ENCODE peak calls at places on chromosome 19, in nine cellular contexts. One of them, this sample, is unnamed.

GRCh38 chr19:42216653-42217521 is 590 bp downstream of the DEDD2 start:
- DNase-seq in hepatic stellate cell: peak
- DNase-seq in T-helper 2 cell: no peak
- DNase-seq in CD4-positive, alpha-beta T cell: peak
- DNase-seq in AG20443: peak
- DNase-seq in activated T-cell treated with anti-CD3 and anti-CD28 coated beads, Interleukin-2, amount 50 U/mL, for 72 hours: peak
- DNase-seq in non-pigmented ciliary epithelial cell: no peak
- DNase-seq in stimulated activated CD8-positive, alpha-beta memory T cell treated with anti-CD3 and anti-CD28 coated beads, Interleukin-2, amount 100 ng/mL, for 1 hour: no peak
- DNase-seq in endothelial cell: peak
- DNase-seq in this sample: no peak

GRCh38 chr19:790971-791604 is 6.2 kb upstream of the PTBP1 start:
- DNase-seq in hepatic stellate cell: no peak
- DNase-seq in T-helper 2 cell: no peak
- DNase-seq in CD4-positive, alpha-beta T cell: no peak
- DNase-seq in AG20443: no peak
- DNase-seq in activated T-cell treated with anti-CD3 and anti-CD28 coated beads, Interleukin-2, amount 50 U/mL, for 72 hours: no peak
- DNase-seq in non-pigmented ciliary epithelial cell: no peak
- DNase-seq in stimulated activated CD8-positive, alpha-beta memory T cell treated with anti-CD3 and anti-CD28 coated beads, Interleukin-2, amount 100 ng/mL, for 1 hour: no peak
- DNase-seq in endothelial cell: no peak
- DNase-seq in this sample: no peak

GRCh38 chr19:33988601-33989000 is 183.7 kb upstream of the LSM14A start:
- DNase-seq in hepatic stellate cell: no peak
- DNase-seq in T-helper 2 cell: no peak
- DNase-seq in CD4-positive, alpha-beta T cell: no peak
- DNase-seq in AG20443: no peak
- DNase-seq in activated T-cell treated with anti-CD3 and anti-CD28 coated beads, Interleukin-2, amount 50 U/mL, for 72 hours: no peak
- DNase-seq in non-pigmented ciliary epithelial cell: no peak
- DNase-seq in stimulated activated CD8-positive, alpha-beta memory T cell treated with anti-CD3 and anti-CD28 coated beads, Interleukin-2, amount 100 ng/mL, for 1 hour: no peak
- DNase-seq in endothelial cell: no peak
- DNase-seq in this sample: no peak

GRCh38 chr19:44824758-44825157 is 15.9 kb downstream of the BCAM start:
- DNase-seq in hepatic stellate cell: no peak
- DNase-seq in T-helper 2 cell: no peak
- DNase-seq in CD4-positive, alpha-beta T cell: no peak
- DNase-seq in AG20443: no peak
- DNase-seq in activated T-cell treated with anti-CD3 and anti-CD28 coated beads, Interleukin-2, amount 50 U/mL, for 72 hours: no peak
- DNase-seq in non-pigmented ciliary epithelial cell: no peak
- DNase-seq in stimulated activated CD8-positive, alpha-beta memory T cell treated with anti-CD3 and anti-CD28 coated beads, Interleukin-2, amount 100 ng/mL, for 1 hour: no peak
- DNase-seq in endothelial cell: no peak
- DNase-seq in this sample: no peak

GRCh38 chr19:13794388-13794751 is 873 bp upstream of the ZSWIM4 start:
- DNase-seq in hepatic stellate cell: peak
- DNase-seq in T-helper 2 cell: no peak
- DNase-seq in CD4-positive, alpha-beta T cell: no peak
- DNase-seq in AG20443: peak
- DNase-seq in activated T-cell treated with anti-CD3 and anti-CD28 coated beads, Interleukin-2, amount 50 U/mL, for 72 hours: no peak
- DNase-seq in non-pigmented ciliary epithelial cell: peak
- DNase-seq in stimulated activated CD8-positive, alpha-beta memory T cell treated with anti-CD3 and anti-CD28 coated beads, Interleukin-2, amount 100 ng/mL, for 1 hour: no peak
- DNase-seq in endothelial cell: no peak
- DNase-seq in this sample: no peak

GRCh38 chr19:45076029-45076850 is at the start of gene ZNF296:
- DNase-seq in hepatic stellate cell: peak
- DNase-seq in T-helper 2 cell: peak
- DNase-seq in CD4-positive, alpha-beta T cell: peak
- DNase-seq in AG20443: peak
- DNase-seq in activated T-cell treated with anti-CD3 and anti-CD28 coated beads, Interleukin-2, amount 50 U/mL, for 72 hours: peak
- DNase-seq in non-pigmented ciliary epithelial cell: no peak
- DNase-seq in stimulated activated CD8-positive, alpha-beta memory T cell treated with anti-CD3 and anti-CD28 coated beads, Interleukin-2, amount 100 ng/mL, for 1 hour: peak
- DNase-seq in endothelial cell: peak
- DNase-seq in this sample: peak

GRCh38 chr19:1177322-1178114 is 3.5 kb upstream of the SBNO2 start:
- DNase-seq in hepatic stellate cell: peak
- DNase-seq in T-helper 2 cell: no peak
- DNase-seq in CD4-positive, alpha-beta T cell: no peak
- DNase-seq in AG20443: peak
- DNase-seq in activated T-cell treated with anti-CD3 and anti-CD28 coated beads, Interleukin-2, amount 50 U/mL, for 72 hours: no peak
- DNase-seq in non-pigmented ciliary epithelial cell: peak
- DNase-seq in stimulated activated CD8-positive, alpha-beta memory T cell treated with anti-CD3 and anti-CD28 coated beads, Interleukin-2, amount 100 ng/mL, for 1 hour: no peak
- DNase-seq in endothelial cell: no peak
- DNase-seq in this sample: no peak

GRCh38 chr19:49921871-49922755 is 6.9 kb upstream of the ATF5 start:
- DNase-seq in hepatic stellate cell: peak
- DNase-seq in T-helper 2 cell: no peak
- DNase-seq in CD4-positive, alpha-beta T cell: no peak
- DNase-seq in AG20443: peak
- DNase-seq in activated T-cell treated with anti-CD3 and anti-CD28 coated beads, Interleukin-2, amount 50 U/mL, for 72 hours: peak
- DNase-seq in non-pigmented ciliary epithelial cell: peak
- DNase-seq in stimulated activated CD8-positive, alpha-beta memory T cell treated with anti-CD3 and anti-CD28 coated beads, Interleukin-2, amount 100 ng/mL, for 1 hour: no peak
- DNase-seq in endothelial cell: no peak
- DNase-seq in this sample: no peak

GRCh38 chr19:49473868-49474544 is at the start of gene FLT3LG:
- DNase-seq in hepatic stellate cell: peak
- DNase-seq in T-helper 2 cell: peak
- DNase-seq in CD4-positive, alpha-beta T cell: peak
- DNase-seq in AG20443: peak
- DNase-seq in activated T-cell treated with anti-CD3 and anti-CD28 coated beads, Interleukin-2, amount 50 U/mL, for 72 hours: peak
- DNase-seq in non-pigmented ciliary epithelial cell: no peak
- DNase-seq in stimulated activated CD8-positive, alpha-beta memory T cell treated with anti-CD3 and anti-CD28 coated beads, Interleukin-2, amount 100 ng/mL, for 1 hour: peak
- DNase-seq in endothelial cell: peak
- DNase-seq in this sample: peak

GRCh38 chr19:46644720-46645119 is 8.7 kb upstream of the GNG8 start:
- DNase-seq in hepatic stellate cell: no peak
- DNase-seq in T-helper 2 cell: no peak
- DNase-seq in CD4-positive, alpha-beta T cell: no peak
- DNase-seq in AG20443: no peak
- DNase-seq in activated T-cell treated with anti-CD3 and anti-CD28 coated beads, Interleukin-2, amount 50 U/mL, for 72 hours: no peak
- DNase-seq in non-pigmented ciliary epithelial cell: no peak
- DNase-seq in stimulated activated CD8-positive, alpha-beta memory T cell treated with anti-CD3 and anti-CD28 coated beads, Interleukin-2, amount 100 ng/mL, for 1 hour: no peak
- DNase-seq in endothelial cell: no peak
- DNase-seq in this sample: no peak

GRCh38 chr19:36081385-36081784 is 26.7 kb downstream of the WDR62 start:
- DNase-seq in hepatic stellate cell: no peak
- DNase-seq in T-helper 2 cell: no peak
- DNase-seq in CD4-positive, alpha-beta T cell: no peak
- DNase-seq in AG20443: no peak
- DNase-seq in activated T-cell treated with anti-CD3 and anti-CD28 coated beads, Interleukin-2, amount 50 U/mL, for 72 hours: no peak
- DNase-seq in non-pigmented ciliary epithelial cell: no peak
- DNase-seq in stimulated activated CD8-positive, alpha-beta memory T cell treated with anti-CD3 and anti-CD28 coated beads, Interleukin-2, amount 100 ng/mL, for 1 hour: no peak
- DNase-seq in endothelial cell: no peak
- DNase-seq in this sample: no peak

GRCh38 chr19:16370671-16371391 is 46.2 kb downstream of the KLF2 start:
- DNase-seq in hepatic stellate cell: no peak
- DNase-seq in T-helper 2 cell: no peak
- DNase-seq in CD4-positive, alpha-beta T cell: no peak
- DNase-seq in AG20443: no peak
- DNase-seq in activated T-cell treated with anti-CD3 and anti-CD28 coated beads, Interleukin-2, amount 50 U/mL, for 72 hours: no peak
- DNase-seq in non-pigmented ciliary epithelial cell: no peak
- DNase-seq in stimulated activated CD8-positive, alpha-beta memory T cell treated with anti-CD3 and anti-CD28 coated beads, Interleukin-2, amount 100 ng/mL, for 1 hour: no peak
- DNase-seq in endothelial cell: no peak
- DNase-seq in this sample: no peak

GRCh38 chr19:11142528-11143171 is 12.9 kb downstream of the SPC24 start:
- DNase-seq in hepatic stellate cell: peak
- DNase-seq in T-helper 2 cell: no peak
- DNase-seq in CD4-positive, alpha-beta T cell: no peak
- DNase-seq in AG20443: peak
- DNase-seq in activated T-cell treated with anti-CD3 and anti-CD28 coated beads, Interleukin-2, amount 50 U/mL, for 72 hours: no peak
- DNase-seq in non-pigmented ciliary epithelial cell: peak
- DNase-seq in stimulated activated CD8-positive, alpha-beta memory T cell treated with anti-CD3 and anti-CD28 coated beads, Interleukin-2, amount 100 ng/mL, for 1 hour: no peak
- DNase-seq in endothelial cell: peak
- DNase-seq in this sample: no peak

GRCh38 chr19:1221141-1221903 is 15.7 kb downstream of the STK11 start:
- DNase-seq in hepatic stellate cell: peak
- DNase-seq in T-helper 2 cell: no peak
- DNase-seq in CD4-positive, alpha-beta T cell: no peak
- DNase-seq in AG20443: peak
- DNase-seq in activated T-cell treated with anti-CD3 and anti-CD28 coated beads, Interleukin-2, amount 50 U/mL, for 72 hours: no peak
- DNase-seq in non-pigmented ciliary epithelial cell: no peak
- DNase-seq in stimulated activated CD8-positive, alpha-beta memory T cell treated with anti-CD3 and anti-CD28 coated beads, Interleukin-2, amount 100 ng/mL, for 1 hour: no peak
- DNase-seq in endothelial cell: peak
- DNase-seq in this sample: no peak

GRCh38 chr19:40689339-40690049 is 957 bp downstream of the NUMBL start:
- DNase-seq in hepatic stellate cell: peak
- DNase-seq in T-helper 2 cell: no peak
- DNase-seq in CD4-positive, alpha-beta T cell: no peak
- DNase-seq in AG20443: no peak
- DNase-seq in activated T-cell treated with anti-CD3 and anti-CD28 coated beads, Interleukin-2, amount 50 U/mL, for 72 hours: no peak
- DNase-seq in non-pigmented ciliary epithelial cell: no peak
- DNase-seq in stimulated activated CD8-positive, alpha-beta memory T cell treated with anti-CD3 and anti-CD28 coated beads, Interleukin-2, amount 100 ng/mL, for 1 hour: no peak
- DNase-seq in endothelial cell: no peak
- DNase-seq in this sample: no peak

GRCh38 chr19:49870309-49870901 is 3.0 kb upstream of the PNKP start:
- DNase-seq in hepatic stellate cell: no peak
- DNase-seq in T-helper 2 cell: no peak
- DNase-seq in CD4-positive, alpha-beta T cell: no peak
- DNase-seq in AG20443: no peak
- DNase-seq in activated T-cell treated with anti-CD3 and anti-CD28 coated beads, Interleukin-2, amount 50 U/mL, for 72 hours: no peak
- DNase-seq in non-pigmented ciliary epithelial cell: no peak
- DNase-seq in stimulated activated CD8-positive, alpha-beta memory T cell treated with anti-CD3 and anti-CD28 coated beads, Interleukin-2, amount 100 ng/mL, for 1 hour: no peak
- DNase-seq in endothelial cell: no peak
- DNase-seq in this sample: no peak

GRCh38 chr19:6035026-6035425 is 57.1 kb upstream of the RANBP3 start:
- DNase-seq in hepatic stellate cell: no peak
- DNase-seq in T-helper 2 cell: no peak
- DNase-seq in CD4-positive, alpha-beta T cell: no peak
- DNase-seq in AG20443: no peak
- DNase-seq in activated T-cell treated with anti-CD3 and anti-CD28 coated beads, Interleukin-2, amount 50 U/mL, for 72 hours: no peak
- DNase-seq in non-pigmented ciliary epithelial cell: no peak
- DNase-seq in stimulated activated CD8-positive, alpha-beta memory T cell treated with anti-CD3 and anti-CD28 coated beads, Interleukin-2, amount 100 ng/mL, for 1 hour: no peak
- DNase-seq in endothelial cell: no peak
- DNase-seq in this sample: no peak

GRCh38 chr19:18922228-18922985 is 2.9 kb downstream of the DDX49 start:
- DNase-seq in hepatic stellate cell: no peak
- DNase-seq in T-helper 2 cell: no peak
- DNase-seq in CD4-positive, alpha-beta T cell: no peak
- DNase-seq in AG20443: no peak
- DNase-seq in activated T-cell treated with anti-CD3 and anti-CD28 coated beads, Interleukin-2, amount 50 U/mL, for 72 hours: no peak
- DNase-seq in non-pigmented ciliary epithelial cell: no peak
- DNase-seq in stimulated activated CD8-positive, alpha-beta memory T cell treated with anti-CD3 and anti-CD28 coated beads, Interleukin-2, amount 100 ng/mL, for 1 hour: no peak
- DNase-seq in endothelial cell: no peak
- DNase-seq in this sample: no peak

GRCh38 chr19:16198363-16198636 is 589 bp downstream of the AP1M1 start:
- DNase-seq in hepatic stellate cell: no peak
- DNase-seq in T-helper 2 cell: no peak
- DNase-seq in CD4-positive, alpha-beta T cell: no peak
- DNase-seq in AG20443: peak
- DNase-seq in activated T-cell treated with anti-CD3 and anti-CD28 coated beads, Interleukin-2, amount 50 U/mL, for 72 hours: no peak
- DNase-seq in non-pigmented ciliary epithelial cell: no peak
- DNase-seq in stimulated activated CD8-positive, alpha-beta memory T cell treated with anti-CD3 and anti-CD28 coated beads, Interleukin-2, amount 100 ng/mL, for 1 hour: no peak
- DNase-seq in endothelial cell: peak
- DNase-seq in this sample: no peak

GRCh38 chr19:4557971-4558941 is 1.2 kb downstream of the SEMA6B start:
- DNase-seq in hepatic stellate cell: no peak
- DNase-seq in T-helper 2 cell: no peak
- DNase-seq in CD4-positive, alpha-beta T cell: peak
- DNase-seq in AG20443: peak
- DNase-seq in activated T-cell treated with anti-CD3 and anti-CD28 coated beads, Interleukin-2, amount 50 U/mL, for 72 hours: peak
- DNase-seq in non-pigmented ciliary epithelial cell: no peak
- DNase-seq in stimulated activated CD8-positive, alpha-beta memory T cell treated with anti-CD3 and anti-CD28 coated beads, Interleukin-2, amount 100 ng/mL, for 1 hour: no peak
- DNase-seq in endothelial cell: peak
- DNase-seq in this sample: no peak

GRCh38 chr19:1610579-1610978 is 5.3 kb upstream of the UQCR11 start:
- DNase-seq in hepatic stellate cell: no peak
- DNase-seq in T-helper 2 cell: no peak
- DNase-seq in CD4-positive, alpha-beta T cell: no peak
- DNase-seq in AG20443: no peak
- DNase-seq in activated T-cell treated with anti-CD3 and anti-CD28 coated beads, Interleukin-2, amount 50 U/mL, for 72 hours: no peak
- DNase-seq in non-pigmented ciliary epithelial cell: no peak
- DNase-seq in stimulated activated CD8-positive, alpha-beta memory T cell treated with anti-CD3 and anti-CD28 coated beads, Interleukin-2, amount 100 ng/mL, for 1 hour: no peak
- DNase-seq in endothelial cell: no peak
- DNase-seq in this sample: no peak

This sample was measured in GM18507.